ENCODE peak calls at places on chromosome 15, in four cellular contexts. V is HCEC 1CT; H is activated CD4-positive, alpha-beta T cell treated with anti-CD3 and anti-CD28 coated beads, Interleukin-2, amount 10 ng/mL, durations not matched to agents 7 days and 5 days; E is stomach. G is an unnamed sample.

GRCh38 chr15:59313703-59314332 is 58.9 kb downstream of the MYO1E start:
- DNase-seq in V (no peak), E (peak; percentile 94), H (no peak), G (no peak)

GRCh38 chr15:31930967-31931366 is 99.3 kb upstream of the CHRNA7 start:
- DNase-seq in V (no peak), E (no peak), H (no peak), G (no peak)

GRCh38 chr15:57329582-57330367 is 46.5 kb upstream of the CGNL1 start:
- DNase-seq in V (no peak), E (no peak), H (no peak), G (no peak)

GRCh38 chr15:40819048-40819447 is 9.5 kb downstream of the PPP1R14D start:
- DNase-seq in E (no peak), H (no peak), V (no peak), G (no peak)

GRCh38 chr15:92391640-92392039 is 2.0 kb upstream of the ST8SIA2 start:
- DNase-seq in H (peak; percentile 32), E (no peak), V (no peak), G (peak; percentile 80)

GRCh38 chr15:42784705-42785104 is 47.8 kb upstream of the CDAN1 start:
- DNase-seq in H (no peak), E (no peak), V (no peak), G (no peak)

GRCh38 chr15:74633781-74634180 is 18.1 kb downstream of the CLK3 start:
- DNase-seq in V (no peak), H (no peak), E (no peak), G (no peak)

GRCh38 chr15:67025719-67026118 is 39.7 kb upstream of the SMAD3 start:
- DNase-seq in H (no peak), V (peak; percentile 68), E (no peak), G (no peak)

GRCh38 chr15:74844319-74845207 is 1.6 kb upstream of the ULK3 start:
- DNase-seq in H (no peak), E (no peak), V (no peak), G (no peak)

GRCh38 chr15:20358066-20358780 is 183.4 kb downstream of the GOLGA6L6 start:
- DNase-seq in E (peak; percentile 25), V (no peak), H (no peak), G (no peak)

GRCh38 chr15:69535101-69535638 is 82.6 kb downstream of the RPLP1 start:
- DNase-seq in H (no peak), V (peak; percentile 12), E (no peak), G (no peak)

GRCh38 chr15:57559875-57560274 is 31.8 kb upstream of the MYZAP start:
- DNase-seq in H (peak; percentile 72), E (peak; percentile 84), V (peak; percentile 16), G (peak; percentile 86)

GRCh38 chr15:96360581-96361308 is 30.2 kb downstream of the NR2F2 start:
- DNase-seq in E (peak; percentile 49), H (no peak), V (no peak), G (no peak)

GRCh38 chr15:101399431-101399830 is 90.1 kb downstream of the PCSK6 start:
- DNase-seq in H (peak; percentile 1), V (no peak), E (no peak), G (peak; percentile 32)

GRCh38 chr15:72340366-72340765 is 20.4 kb upstream of the CELF6 start:
- DNase-seq in H (no peak), V (peak; percentile 35), E (no peak), G (no peak)

GRCh38 chr15:65877752-65878151 is 8.5 kb downstream of the RAB11A start:
- DNase-seq in E (no peak), V (no peak), H (no peak), G (no peak)

G was measured in Karpas-422.